ENCODE peak calls at places on chromosomes 16 and 17, in six cellular contexts. A, O, B, Z, S and E are unnamed samples.

GRCh38 chr16:14495213-14496046 is 134.6 kb downstream of the PARN start:
- DNase-seq in A (no peak), O (no peak), B (no peak), Z (no peak), S (no peak), E (no peak)

GRCh38 chr17:40534431-40535189 is 30.7 kb downstream of the CCR7 start:
- DNase-seq in A (no peak), O (no peak), B (no peak), Z (no peak), S (no peak), E (no peak)

GRCh38 chr17:8156174-8156992 is 4.2 kb upstream of the PER1 start:
- DNase-seq in A (peak), O (peak), B (peak), Z (peak), S (peak), E (peak)

GRCh38 chr16:66660422-66661209 is 35.9 kb downstream of the CMTM4 start:
- DNase-seq in A (peak), O (peak), B (peak), Z (no peak), S (peak), E (no peak)

GRCh38 chr17:64081802-64082799 is 47.8 kb downstream of the ERN1 start:
- DNase-seq in A (no peak), O (peak), B (peak), Z (peak), S (no peak), E (peak)

GRCh38 chr16:80564394-80564793 is 23.6 kb downstream of the DYNLRB2 start:
- DNase-seq in A (no peak), O (no peak), B (no peak), Z (no peak), S (no peak), E (no peak)

GRCh38 chr16:4521971-4522623 is 16.5 kb downstream of the CDIP1 start:
- DNase-seq in A (no peak), O (no peak), B (no peak), Z (no peak), S (peak), E (no peak)

GRCh38 chr16:76882105-76882504 is 308.9 kb upstream of the MON1B start:
- DNase-seq in A (no peak), O (no peak), B (no peak), Z (no peak), S (no peak), E (no peak)

DNA sequence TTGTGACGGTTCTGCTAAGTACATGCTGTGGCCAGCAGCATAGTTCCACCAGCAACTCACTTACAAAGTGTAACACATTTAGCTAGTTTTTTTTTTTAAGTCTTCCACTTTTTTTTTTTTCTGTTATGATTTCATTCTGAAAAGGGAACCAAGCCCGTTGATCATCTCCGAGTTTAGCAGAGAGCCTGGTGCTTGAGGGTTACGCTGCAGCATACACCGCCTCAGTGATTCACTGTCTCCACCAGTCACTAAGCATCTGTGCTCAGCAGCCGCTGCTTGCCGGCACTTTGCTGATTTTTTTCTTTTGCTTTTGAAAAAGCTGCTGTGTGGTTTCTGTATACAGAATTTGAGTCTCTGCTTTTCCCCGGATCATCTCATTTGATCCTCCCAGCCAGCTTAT is 194.5 kb upstream of the CDH13 start:
- DNase-seq in A (no peak), O (no peak), B (no peak), Z (no peak), S (no peak), E (no peak)
- H3K4me3 ChIP-seq in A (no peak), O (no peak), B (no peak), Z (no peak), S (no peak), E (no peak)

DNA sequence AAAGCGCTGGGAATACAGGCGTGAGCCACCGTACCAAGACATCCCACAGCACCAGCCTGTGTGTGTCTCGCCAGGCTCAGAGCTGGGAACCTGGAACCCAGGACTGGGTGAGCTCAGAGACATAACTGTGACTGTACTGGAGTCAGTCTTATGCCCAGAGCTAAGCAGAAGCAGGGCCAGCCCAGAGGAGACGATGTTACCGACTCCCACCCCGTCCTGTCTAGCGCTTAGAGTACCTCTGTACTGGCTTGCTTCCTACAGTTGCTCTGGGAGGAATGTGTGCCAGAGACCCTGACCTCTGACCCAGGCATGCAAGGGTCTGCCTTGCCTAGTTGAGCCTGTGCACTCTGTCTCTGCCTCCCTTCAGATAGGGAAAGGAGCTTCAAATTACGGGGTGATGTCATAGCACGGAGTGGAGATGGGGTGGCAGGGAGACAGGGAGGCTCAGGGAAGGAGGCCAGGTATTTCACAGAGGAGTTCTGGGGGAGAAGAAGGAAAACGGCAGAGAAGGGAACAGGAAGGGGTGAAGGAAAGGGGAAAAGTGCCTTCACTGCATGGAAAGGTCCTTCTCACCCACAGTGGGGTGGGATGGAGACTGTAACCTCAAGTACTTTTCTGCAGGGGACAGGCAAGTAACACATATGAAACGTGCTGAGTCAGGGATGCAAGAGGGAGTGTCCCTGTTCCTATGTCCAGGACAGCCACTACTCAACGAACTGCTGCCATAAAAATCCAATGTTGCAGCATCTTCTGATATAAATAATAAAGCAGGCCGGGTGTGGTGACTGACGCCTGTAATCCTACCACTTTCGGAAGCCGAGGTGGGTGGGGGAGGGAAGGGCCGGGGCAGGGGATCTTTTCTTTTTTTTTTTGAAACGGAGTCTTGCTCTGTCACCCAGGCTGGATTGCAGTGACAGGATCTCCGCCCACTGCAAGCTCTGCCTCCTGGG is 5.8 kb upstream of the ARMC5 start:
- DNase-seq in A (peak), O (peak), B (peak), Z (no peak), S (no peak), E (no peak)
- H3K4me3 ChIP-seq in A (no peak), O (no peak), B (no peak), Z (no peak), S (no peak), E (no peak)

GRCh38 chr16:976389-976931 is 5.1 kb upstream of the SOX8 start:
- DNase-seq in A (no peak), O (no peak), B (no peak), Z (peak), S (no peak), E (no peak)
- H3K4me3 ChIP-seq in A (no peak), O (no peak), B (no peak), Z (no peak), S (no peak), E (no peak)

GRCh38 chr17:31580331-31581021 is 189.0 kb downstream of the RAB11FIP4 start:
- DNase-seq in A (peak), O (no peak), B (no peak), Z (no peak), S (no peak), E (no peak)
- H3K4me3 ChIP-seq in A (no peak), O (no peak), B (no peak), Z (no peak), S (no peak), E (no peak)

GRCh38 chr17:48160177-48160967 is 52.8 kb downstream of the SNX11 start:
- DNase-seq in A (no peak), O (peak), B (no peak), Z (no peak), S (peak), E (no peak)

GRCh38 chr17:48162305-48162934 is 54.9 kb downstream of the SNX11 start:
- DNase-seq in A (no peak), O (peak), B (no peak), Z (no peak), S (no peak), E (no peak)

GRCh38 chr17:48163809-48164208 is 56.2 kb downstream of the SNX11 start:
- DNase-seq in A (no peak), O (no peak), B (no peak), Z (no peak), S (no peak), E (no peak)

GRCh38 chr17:48161127-48161905 is 53.8 kb downstream of the SNX11 start:
- DNase-seq in A (no peak), O (peak), B (no peak), Z (no peak), S (no peak), E (no peak)

GRCh38 chr17:48162946-48163506 is 55.5 kb downstream of the SNX11 start:
- DNase-seq in A (no peak), O (peak), B (no peak), Z (no peak), S (no peak), E (no peak)
- H3K4me3 ChIP-seq in A (no peak), O (no peak), B (no peak), Z (no peak), S (no peak), E (no peak)

DNA sequence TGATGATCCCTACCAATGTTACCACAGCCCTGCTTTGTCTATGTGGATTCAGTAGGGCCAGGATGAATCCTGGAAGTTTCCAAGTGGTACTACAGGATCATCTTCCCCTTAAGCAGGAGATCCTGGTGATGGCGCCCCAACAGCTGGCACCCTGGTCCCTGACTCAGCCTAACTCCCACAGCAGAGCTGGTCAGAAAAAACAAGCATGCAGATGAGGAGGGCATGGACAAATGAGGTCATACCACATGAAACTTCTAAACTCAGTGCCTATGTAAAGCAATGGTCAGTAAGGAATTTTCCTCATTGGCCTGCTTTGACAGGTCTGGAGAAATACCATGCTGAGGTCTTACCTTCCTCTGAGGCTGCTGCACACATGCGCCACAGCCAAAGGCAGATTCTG is 525.4 kb upstream of the PSMD7 start:
- DNase-seq in A (no peak), O (no peak), B (no peak), Z (no peak), S (no peak), E (no peak)
- H3K4me3 ChIP-seq in A (no peak), O (no peak), B (no peak), Z (no peak), S (no peak), E (no peak)

DNA sequence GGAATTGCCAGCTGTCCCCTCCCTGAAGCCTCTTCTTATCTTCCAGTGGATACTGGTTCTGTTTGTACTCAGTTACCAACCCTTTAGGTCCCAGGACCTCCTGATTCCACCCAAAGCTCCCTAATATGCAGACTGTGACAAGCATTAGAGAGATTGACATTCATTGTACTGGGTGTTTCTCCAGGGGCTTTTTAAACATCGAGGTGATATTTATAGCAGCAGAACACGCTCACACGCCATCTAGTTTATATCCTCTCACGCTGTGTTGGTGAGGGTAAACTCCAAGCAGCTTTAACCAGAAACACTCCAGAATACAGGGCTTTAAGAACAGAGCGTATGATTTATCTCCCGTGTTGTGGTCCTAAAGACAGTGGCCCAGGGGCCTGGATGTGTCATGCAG is 238.4 kb downstream of the IRF8 start:
- DNase-seq in A (no peak), O (no peak), B (no peak), Z (no peak), S (no peak), E (no peak)
- H3K4me3 ChIP-seq in A (no peak), O (no peak), B (no peak), Z (no peak), S (no peak), E (no peak)

GRCh38 chr16:46573008-46573833 is 48.0 kb downstream of the SHCBP1 start:
- DNase-seq in A (no peak), O (no peak), B (peak), Z (no peak), S (no peak), E (no peak)
- H3K4me3 ChIP-seq in A (no peak), O (no peak), B (peak), Z (no peak), S (no peak), E (no peak)

GRCh38 chr17:73612074-73612473 is 32.2 kb downstream of the SDK2 start:
- DNase-seq in A (no peak), O (no peak), B (no peak), Z (no peak), S (peak), E (no peak)
- H3K4me3 ChIP-seq in A (no peak), O (no peak), B (no peak), Z (no peak), S (no peak), E (no peak)